ENCODE peak calls at places on chromosomes 12 and 14, in five cellular contexts. K, G, I, M and R are unnamed samples.
A peak's percentile ranks its signal among the peaks of the same experiment; 100 is the strongest.

GRCh38 chr12:54324617-54325441 is at the start of gene COPZ1:
- DNase-seq in K (peak; percentile 98), G (peak; percentile 99), I (peak; percentile 88), M (peak; percentile 98), R (peak; percentile 99)

GRCh38 chr12:107931761-107932160 is 157.3 kb downstream of the ASCL4 start:
- DNase-seq in K (no peak), G (no peak), I (no peak), M (no peak), R (no peak)

GRCh38 chr12:26701604-26702215 is 131.3 kb downstream of the ITPR2 start:
- DNase-seq in K (peak; percentile 16), G (no peak), I (no peak), M (peak; percentile 64), R (no peak)

GRCh38 chr12:90622431-90622830 is 332.5 kb downstream of the CCER1 start:
- DNase-seq in K (no peak), G (peak; percentile 3), I (no peak), M (no peak), R (no peak)

GRCh38 chr12:74415633-74416032 is 122.0 kb upstream of the ATXN7L3B start:
- DNase-seq in K (peak; percentile 36), G (no peak), I (no peak), M (peak; percentile 42), R (no peak)

GRCh38 chr12:12909228-12909994 is 18.0 kb downstream of the GPRC5A start:
- DNase-seq in K (no peak), G (no peak), I (no peak), M (no peak), R (no peak)

GRCh38 chr12:62256408-62257079 is 3.7 kb upstream of the USP15 start:
- DNase-seq in K (no peak), G (no peak), I (no peak), M (no peak), R (peak; percentile 52)

GRCh38 chr12:46908236-46908935 is 82.6 kb upstream of the SLC38A4 start:
- DNase-seq in K (no peak), G (no peak), I (no peak), M (no peak), R (no peak)

GRCh38 chr12:10301103-10301502 is 6.6 kb upstream of the KLRD1 start:
- DNase-seq in K (no peak), G (no peak), I (no peak), M (no peak), R (no peak)

GRCh38 chr12:66438601-66439000 is 136.3 kb downstream of the HELB start:
- DNase-seq in K (no peak), G (no peak), I (no peak), M (no peak), R (no peak)

GRCh38 chr12:18340796-18341195 is 79.5 kb downstream of the PIK3C2G start:
- DNase-seq in K (no peak), G (no peak), I (no peak), M (no peak), R (no peak)

GRCh38 chr14:60331201-60332045 is 82.4 kb downstream of the PPM1A start:
- DNase-seq in K (peak; percentile 38), G (no peak), I (peak; percentile 49), M (peak; percentile 89), R (peak; percentile 71)

GRCh38 chr14:74239848-74240793 is 872 bp downstream of the VSX2 start:
- DNase-seq in K (no peak), G (no peak), I (no peak), M (no peak), R (no peak)

GRCh38 chr14:82420874-82421273 is 887.2 kb upstream of the SEL1L start:
- DNase-seq in K (no peak), G (no peak), I (peak; percentile 10), M (no peak), R (no peak)

GRCh38 chr12:26787125-26787495 is 45.9 kb downstream of the ITPR2 start:
- DNase-seq in K (no peak), G (no peak), I (no peak), M (no peak), R (peak; percentile 70)

GRCh38 chr12:29921307-29921706 is 137.6 kb upstream of the TMTC1 start:
- DNase-seq in K (no peak), G (no peak), I (no peak), M (peak; percentile 6), R (no peak)

GRCh38 chr12:53505086-53505485 is 2.2 kb downstream of the NPFF start:
- DNase-seq in K (no peak), G (no peak), I (no peak), M (no peak), R (peak; percentile 88)

GRCh38 chr14:92263681-92264080 is 59.3 kb upstream of the SLC24A4 start:
- DNase-seq in K (no peak), G (no peak), I (no peak), M (no peak), R (peak; percentile 24)

GRCh38 chr14:95690815-95691214 is 4.6 kb downstream of the TCL1B start:
- DNase-seq in K (no peak), G (no peak), I (no peak), M (no peak), R (no peak)

GRCh38 chr14:67570453-67570852 is 29.6 kb downstream of the PIGH start:
- DNase-seq in K (no peak), G (no peak), I (no peak), M (no peak), R (no peak)

GRCh38 chr12:39538679-39539104 is 80.9 kb downstream of the ABCD2 start:
- DNase-seq in K (no peak), G (no peak), I (no peak), M (no peak), R (no peak)

GRCh38 chr12:55720894-55721444 is 776 bp downstream of the RDH5 start:
- DNase-seq in K (peak; percentile 57), G (peak; percentile 70), I (peak; percentile 64), M (no peak), R (peak; percentile 96)

GRCh38 chr12:130120012-130120805 is 42.1 kb upstream of the FZD10 start:
- DNase-seq in K (no peak), G (no peak), I (no peak), M (no peak), R (no peak)

GRCh38 chr14:89921896-89922548 is 32.5 kb downstream of the EFCAB11 start:
- DNase-seq in K (no peak), G (no peak), I (no peak), M (no peak), R (no peak)

GRCh38 chr14:56666716-56667115 is 87.1 kb downstream of the TMEM260 start:
- DNase-seq in K (no peak), G (no peak), I (no peak), M (no peak), R (no peak)

GRCh38 chr12:9731797-9732196 is 1.1 kb downstream of the CLECL1 start:
- DNase-seq in K (no peak), G (no peak), I (no peak), M (no peak), R (no peak)

GRCh38 chr12:79546461-79547043 is 144.2 kb downstream of the PAWR start:
- DNase-seq in K (no peak), G (no peak), I (no peak), M (no peak), R (no peak)

GRCh38 chr12:57241556-57242310 is 9.3 kb downstream of the STAC3 start:
- DNase-seq in K (no peak), G (no peak), I (no peak), M (no peak), R (no peak)

GRCh38 chr12:108116254-108116653 is 12.8 kb upstream of the WSCD2 start:
- DNase-seq in K (no peak), G (no peak), I (no peak), M (no peak), R (no peak)

GRCh38 chr14:55097894-55098560 is 31.0 kb upstream of the LGALS3 start:
- DNase-seq in K (no peak), G (no peak), I (no peak), M (no peak), R (peak; percentile 35)

GRCh38 chr14:24887623-24888304 is 162.2 kb downstream of the STXBP6 start:
- DNase-seq in K (no peak), G (no peak), I (no peak), M (no peak), R (no peak)

GRCh38 chr14:72677664-72678063 is 216.2 kb downstream of the DPF3 start:
- DNase-seq in K (no peak), G (no peak), I (no peak), M (no peak), R (no peak)
- H3K27ac ChIP-seq in K (no peak overlapping the region), G (no peak overlapping the region), I (no peak overlapping the region), M (no peak overlapping the region), R (no peak overlapping the region)

DNA sequence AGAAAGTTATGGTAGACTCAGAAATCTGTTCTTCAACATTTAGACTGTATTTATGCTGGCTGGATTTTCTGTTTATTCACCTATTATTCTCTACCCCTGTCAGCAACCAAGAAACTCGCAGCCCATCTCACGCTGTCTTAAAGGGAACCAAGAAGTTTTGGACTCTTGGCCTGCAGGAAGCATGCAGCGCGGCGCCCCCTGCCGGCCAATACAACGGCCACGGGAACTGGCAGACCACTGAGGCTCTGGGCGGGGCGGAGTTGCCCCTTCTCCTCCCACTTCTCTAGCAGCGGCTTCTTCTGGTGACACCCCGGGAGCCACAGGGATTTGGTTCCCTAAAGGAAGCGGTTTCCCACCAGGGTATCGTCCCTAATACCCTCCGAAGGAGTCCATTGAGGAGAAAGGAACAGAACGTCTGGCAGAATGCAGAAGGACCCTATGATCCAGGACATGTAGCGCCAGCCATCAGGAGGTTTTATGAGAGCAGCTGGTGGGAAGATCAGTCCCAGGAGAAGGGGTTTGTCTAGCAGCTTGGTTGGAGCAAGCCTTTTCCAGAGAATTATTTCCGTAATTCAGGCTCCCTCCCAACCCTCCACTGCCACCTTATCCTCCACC is 21.0 kb upstream of the RNASE2 start:
- DNase-seq in K (peak; percentile 19), G (no peak), I (peak; percentile 46), M (peak; percentile 44), R (peak; percentile 21)
- TF ChIP-seq CTCF in K (peak; percentile 30), G (peak; percentile 43), I (peak; percentile 37), M (peak; percentile 69), R (peak; percentile 29)

GRCh38 chr14:68666206-68666730 is 126.6 kb downstream of the ZFP36L1 start:
- DNase-seq in K (no peak), G (no peak), I (no peak), M (no peak), R (no peak)
- H3K27ac ChIP-seq in K (peak overlapping the region; percentile 23), G (no peak overlapping the region), I (peak overlapping the region; percentile 74), M (peak overlapping the region; percentile 72), R (no peak overlapping the region)

DNA sequence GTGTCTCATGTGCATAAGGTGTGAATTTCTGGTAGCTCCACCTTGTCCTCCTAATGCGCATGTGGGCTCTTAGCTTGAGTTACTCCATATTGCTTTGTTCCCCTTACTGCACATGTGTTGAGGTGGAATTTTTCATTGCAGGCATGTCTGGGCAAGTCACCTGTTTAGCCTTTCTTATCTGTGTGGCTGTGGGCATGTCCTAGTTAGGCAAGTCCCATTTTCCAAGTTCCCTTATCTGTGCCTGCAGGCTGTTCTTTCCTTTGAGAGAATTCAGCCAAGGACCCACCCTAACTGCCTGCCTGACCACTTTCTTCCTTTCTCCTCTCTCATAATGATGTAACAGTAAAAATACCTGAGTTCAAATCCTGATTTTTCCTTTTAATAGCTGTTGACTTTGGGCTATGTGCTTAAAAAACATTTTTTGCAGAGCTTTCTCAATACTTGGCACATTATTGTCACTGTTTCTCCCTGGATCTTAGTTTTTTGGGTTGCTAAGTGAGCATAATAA is 870.6 kb downstream of the NRXN3 start:
- DNase-seq in K (no peak), G (no peak), I (no peak), M (no peak), R (no peak)
- TF ChIP-seq CTCF in K (no peak), G (no peak), I (no peak), M (no peak), R (no peak)

GRCh38 chr12:93128332-93128707 is 199.2 kb upstream of the EEA1 start:
- DNase-seq in K (no peak), G (no peak), I (peak; percentile 21), M (no peak), R (no peak)
- H3K27ac ChIP-seq in K (no peak overlapping the region), G (no peak overlapping the region), I (peak overlapping the region; percentile 74), M (peak overlapping the region; percentile 72), R (peak overlapping the region; percentile 73)